ENCODE peak calls at places on chromosomes 4 and X, in eight cellular contexts. One of them, this sample, is unnamed.

GRCh38 chrX:114500622-114501021 is 83.3 kb upstream of the HTR2C start:
- DNase-seq in A549: no peak
- DNase-seq in bronchial epithelial cell: no peak
- DNase-seq in left ventricle myocardium inferior: no peak
- DNase-seq in GM10248: no peak
- DNase-seq in GM12864: no peak
- DNase-seq in PC-9: no peak
- DNase-seq in stomach: no peak
- DNase-seq in this sample: no peak

GRCh38 chr4:132614682-132615081 is 534.4 kb upstream of the PCDH10 start:
- DNase-seq in A549: no peak
- DNase-seq in stomach: no peak
- DNase-seq in GM10248: no peak
- DNase-seq in left ventricle myocardium inferior: no peak
- DNase-seq in PC-9: no peak
- DNase-seq in GM12864: no peak
- DNase-seq in bronchial epithelial cell: peak
- DNase-seq in this sample: no peak

GRCh38 chrX:50202539-50202938 is 1.7 kb upstream of the AKAP4 start:
- DNase-seq in GM12864: no peak
- DNase-seq in left ventricle myocardium inferior: no peak
- DNase-seq in bronchial epithelial cell: peak
- DNase-seq in A549: no peak
- DNase-seq in stomach: no peak
- DNase-seq in GM10248: no peak
- DNase-seq in PC-9: peak
- DNase-seq in this sample: no peak

GRCh38 chr4:53477038-53477565 is 99.7 kb downstream of the FIP1L1 start:
- DNase-seq in bronchial epithelial cell: peak
- DNase-seq in A549: no peak
- DNase-seq in stomach: no peak
- DNase-seq in PC-9: no peak
- DNase-seq in GM10248: no peak
- DNase-seq in left ventricle myocardium inferior: no peak
- DNase-seq in GM12864: no peak
- DNase-seq in this sample: no peak

GRCh38 chr4:16027114-16027513 is 56.7 kb downstream of the PROM1 start:
- DNase-seq in left ventricle myocardium inferior: no peak
- DNase-seq in GM12864: no peak
- DNase-seq in PC-9: no peak
- DNase-seq in GM10248: no peak
- DNase-seq in A549: no peak
- DNase-seq in stomach: no peak
- DNase-seq in bronchial epithelial cell: peak
- DNase-seq in this sample: no peak

GRCh38 chr4:24771241-24771640 is 24.1 kb upstream of the SOD3 start:
- DNase-seq in bronchial epithelial cell: no peak
- DNase-seq in A549: no peak
- DNase-seq in GM12864: no peak
- DNase-seq in left ventricle myocardium inferior: no peak
- DNase-seq in GM10248: no peak
- DNase-seq in stomach: no peak
- DNase-seq in PC-9: no peak
- DNase-seq in this sample: no peak

GRCh38 chrX:137483554-137483953 is 82.4 kb upstream of the ZIC3 start:
- DNase-seq in GM10248: no peak
- DNase-seq in A549: no peak
- DNase-seq in left ventricle myocardium inferior: no peak
- DNase-seq in PC-9: no peak
- DNase-seq in stomach: no peak
- DNase-seq in GM12864: no peak
- DNase-seq in bronchial epithelial cell: no peak
- DNase-seq in this sample: no peak

GRCh38 chr4:165879581-165879980 is 6.5 kb downstream of the TLL1 start:
- DNase-seq in GM10248: no peak
- DNase-seq in PC-9: no peak
- DNase-seq in stomach: no peak
- DNase-seq in GM12864: no peak
- DNase-seq in bronchial epithelial cell: no peak
- DNase-seq in left ventricle myocardium inferior: no peak
- DNase-seq in A549: no peak
- DNase-seq in this sample: no peak

GRCh38 chr4:57442241-57442640 is 332.1 kb upstream of the IGFBP7 start:
- DNase-seq in A549: no peak
- DNase-seq in PC-9: no peak
- DNase-seq in stomach: no peak
- DNase-seq in GM10248: no peak
- DNase-seq in left ventricle myocardium inferior: no peak
- DNase-seq in bronchial epithelial cell: no peak
- DNase-seq in GM12864: no peak
- DNase-seq in this sample: no peak

GRCh38 chrX:16920116-16920515 is 26.3 kb upstream of the REPS2 start:
- DNase-seq in stomach: no peak
- DNase-seq in GM10248: no peak
- DNase-seq in bronchial epithelial cell: no peak
- DNase-seq in PC-9: no peak
- DNase-seq in GM12864: no peak
- DNase-seq in A549: no peak
- DNase-seq in left ventricle myocardium inferior: no peak
- DNase-seq in this sample: no peak

GRCh38 chrX:130916636-130917422 is 13.8 kb upstream of the ENOX2 start:
- DNase-seq in GM12864: peak
- DNase-seq in PC-9: peak
- DNase-seq in bronchial epithelial cell: peak
- DNase-seq in stomach: peak
- DNase-seq in GM10248: peak
- DNase-seq in left ventricle myocardium inferior: peak
- DNase-seq in A549: peak
- DNase-seq in this sample: no peak

GRCh38 chr4:135418353-135418752 is 1216.8 kb upstream of the PABPC4L start:
- DNase-seq in left ventricle myocardium inferior: no peak
- DNase-seq in PC-9: no peak
- DNase-seq in GM10248: peak
- DNase-seq in stomach: no peak
- DNase-seq in A549: no peak
- DNase-seq in bronchial epithelial cell: peak
- DNase-seq in GM12864: no peak
- DNase-seq in this sample: no peak

GRCh38 chr4:169410839-169411770 is 140.3 kb upstream of the SH3RF1 start:
- DNase-seq in stomach: no peak
- DNase-seq in PC-9: no peak
- DNase-seq in left ventricle myocardium inferior: no peak
- DNase-seq in GM10248: peak
- DNase-seq in GM12864: peak
- DNase-seq in bronchial epithelial cell: peak
- DNase-seq in A549: no peak
- DNase-seq in this sample: no peak

GRCh38 chr4:148054275-148054674 is 322.4 kb downstream of the ARHGAP10 start:
- DNase-seq in stomach: no peak
- DNase-seq in GM10248: no peak
- DNase-seq in left ventricle myocardium inferior: no peak
- DNase-seq in A549: no peak
- DNase-seq in bronchial epithelial cell: peak
- DNase-seq in PC-9: peak
- DNase-seq in GM12864: no peak
- DNase-seq in this sample: peak

GRCh38 chr4:111512081-111512774 is 633.0 kb upstream of the FAM241A start:
- DNase-seq in stomach: no peak
- DNase-seq in GM10248: no peak
- DNase-seq in GM12864: no peak
- DNase-seq in left ventricle myocardium inferior: no peak
- DNase-seq in A549: peak
- DNase-seq in bronchial epithelial cell: peak
- DNase-seq in PC-9: no peak
- DNase-seq in this sample: peak

GRCh38 chr4:139876328-139876941 is 210.8 kb downstream of the MGST2 start:
- DNase-seq in PC-9: no peak
- DNase-seq in stomach: no peak
- DNase-seq in left ventricle myocardium inferior: no peak
- DNase-seq in GM12864: no peak
- DNase-seq in A549: no peak
- DNase-seq in GM10248: no peak
- DNase-seq in bronchial epithelial cell: peak
- DNase-seq in this sample: no peak

GRCh38 chrX:110941906-110942305 is 146.3 kb upstream of the CHRDL1 start:
- DNase-seq in PC-9: no peak
- DNase-seq in A549: no peak
- DNase-seq in bronchial epithelial cell: peak
- DNase-seq in stomach: no peak
- DNase-seq in GM12864: no peak
- DNase-seq in GM10248: no peak
- DNase-seq in left ventricle myocardium inferior: no peak
- DNase-seq in this sample: no peak

GRCh38 chr4:56656346-56656643 is 24.8 kb downstream of the HOPX start:
- DNase-seq in A549: no peak
- DNase-seq in GM12864: no peak
- DNase-seq in stomach: peak
- DNase-seq in PC-9: no peak
- DNase-seq in left ventricle myocardium inferior: peak
- DNase-seq in bronchial epithelial cell: no peak
- DNase-seq in GM10248: peak
- DNase-seq in this sample: no peak

GRCh38 chr4:15295421-15296162 is 132.2 kb upstream of the C1QTNF7 start:
- DNase-seq in PC-9: no peak
- DNase-seq in GM10248: no peak
- DNase-seq in A549: no peak
- DNase-seq in bronchial epithelial cell: no peak
- DNase-seq in left ventricle myocardium inferior: no peak
- DNase-seq in GM12864: no peak
- DNase-seq in stomach: no peak
- DNase-seq in this sample: no peak

GRCh38 chr4:173501592-173502150 is 28.4 kb downstream of the HAND2 start:
- DNase-seq in A549: no peak
- DNase-seq in stomach: no peak
- DNase-seq in GM10248: peak
- DNase-seq in PC-9: no peak
- DNase-seq in bronchial epithelial cell: no peak
- DNase-seq in GM12864: no peak
- DNase-seq in left ventricle myocardium inferior: no peak
- DNase-seq in this sample: no peak

GRCh38 chrX:154046262-154046771 is 26.6 kb upstream of the IRAK1 start:
- DNase-seq in GM10248: no peak
- DNase-seq in left ventricle myocardium inferior: peak
- DNase-seq in bronchial epithelial cell: peak
- DNase-seq in PC-9: no peak
- DNase-seq in stomach: no peak
- DNase-seq in GM12864: no peak
- DNase-seq in A549: peak
- DNase-seq in this sample: no peak

GRCh38 chr4:66275381-66276060 is 605.2 kb upstream of the EPHA5 start:
- DNase-seq in left ventricle myocardium inferior: no peak
- DNase-seq in bronchial epithelial cell: no peak
- DNase-seq in GM12864: no peak
- DNase-seq in A549: no peak
- DNase-seq in PC-9: no peak
- DNase-seq in GM10248: no peak
- DNase-seq in stomach: no peak
- DNase-seq in this sample: no peak

DNA sequence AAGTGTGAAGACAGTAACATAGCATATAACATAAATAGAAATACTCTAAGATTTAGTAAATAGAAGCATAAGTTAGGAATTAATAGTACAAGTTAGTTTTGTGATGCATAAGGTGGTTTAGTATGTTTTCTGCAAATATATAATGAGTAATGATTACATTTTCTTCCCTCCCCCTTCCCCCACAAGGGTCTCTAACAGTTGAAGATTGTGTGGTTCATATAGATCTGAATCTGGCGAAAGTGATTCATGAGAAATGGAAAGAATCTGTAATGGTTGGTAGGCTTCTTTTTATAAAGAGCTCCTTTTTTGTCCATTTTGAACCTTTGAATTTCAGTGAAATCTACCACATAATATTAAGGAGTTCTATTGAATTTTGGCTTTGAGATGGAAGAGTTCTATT is 66.3 kb downstream of the N4BP2 start:
- DNase-seq in GM12864: no peak
- DNase-seq in bronchial epithelial cell: no peak
- DNase-seq in PC-9: no peak
- DNase-seq in GM10248: no peak
- DNase-seq in A549: no peak
- DNase-seq in stomach: no peak
- DNase-seq in left ventricle myocardium inferior: no peak
- DNase-seq in this sample: no peak
- TF ChIP-seq CTCF in GM12864: no peak
- TF ChIP-seq CTCF in bronchial epithelial cell: no peak
- TF ChIP-seq CTCF in PC-9: no peak
- TF ChIP-seq CTCF in GM10248: no peak
- TF ChIP-seq CTCF in A549: no peak
- TF ChIP-seq CTCF in stomach: no peak
- TF ChIP-seq CTCF in left ventricle myocardium inferior: no peak
- TF ChIP-seq CTCF in this sample: no peak

GRCh38 chr4:13541720-13542576 is 2.4 kb downstream of the NKX3-2 start:
- DNase-seq in stomach: no peak
- DNase-seq in bronchial epithelial cell: peak
- DNase-seq in PC-9: no peak
- DNase-seq in GM10248: peak
- DNase-seq in left ventricle myocardium inferior: no peak
- DNase-seq in A549: no peak
- DNase-seq in GM12864: no peak
- DNase-seq in this sample: no peak
- TF ChIP-seq CTCF in stomach: no peak
- TF ChIP-seq CTCF in bronchial epithelial cell: peak
- TF ChIP-seq CTCF in PC-9: no peak
- TF ChIP-seq CTCF in GM10248: peak
- TF ChIP-seq CTCF in left ventricle myocardium inferior: peak
- TF ChIP-seq CTCF in A549: peak
- TF ChIP-seq CTCF in GM12864: peak
- TF ChIP-seq CTCF in this sample: peak

DNA sequence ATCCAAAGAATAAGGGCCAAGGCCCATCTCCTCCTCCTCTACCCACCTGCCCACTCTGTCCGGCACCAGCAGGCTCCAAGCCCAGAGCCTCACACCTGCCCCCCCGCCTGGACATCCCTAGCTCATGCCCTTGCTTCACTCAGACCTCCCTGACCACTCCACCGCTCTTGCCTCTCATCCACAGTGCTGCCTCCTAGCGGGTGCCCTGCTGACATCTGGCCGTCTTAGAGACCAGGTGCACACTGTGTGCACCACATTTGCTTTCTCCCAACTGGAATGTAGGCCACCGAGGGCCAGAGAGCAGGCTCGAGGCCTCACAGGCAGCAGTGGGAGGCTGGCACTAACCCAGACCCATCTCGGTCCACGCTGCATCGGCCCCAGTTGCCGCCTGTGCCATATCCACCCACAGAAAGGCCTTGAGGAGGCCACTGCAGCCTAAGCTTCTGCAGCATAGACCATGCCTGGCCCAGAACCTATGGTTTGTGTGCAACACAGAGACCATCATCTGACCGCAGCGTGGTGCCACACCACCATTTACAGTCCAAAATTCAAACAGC is 13.5 kb downstream of the LETM1 start:
- DNase-seq in GM12864: no peak
- DNase-seq in GM10248: no peak
- DNase-seq in PC-9: no peak
- DNase-seq in stomach: no peak
- DNase-seq in A549: no peak
- DNase-seq in left ventricle myocardium inferior: no peak
- DNase-seq in bronchial epithelial cell: no peak
- DNase-seq in this sample: no peak
- TF ChIP-seq CTCF in GM12864: no peak
- TF ChIP-seq CTCF in GM10248: no peak
- TF ChIP-seq CTCF in PC-9: no peak
- TF ChIP-seq CTCF in stomach: no peak
- TF ChIP-seq CTCF in A549: no peak
- TF ChIP-seq CTCF in left ventricle myocardium inferior: no peak
- TF ChIP-seq CTCF in bronchial epithelial cell: no peak
- TF ChIP-seq CTCF in this sample: peak

GRCh38 chrX:13307041-13307440 is 12.8 kb downstream of the ATXN3L start:
- DNase-seq in A549: no peak
- DNase-seq in GM12864: no peak
- DNase-seq in bronchial epithelial cell: no peak
- DNase-seq in stomach: no peak
- DNase-seq in PC-9: no peak
- DNase-seq in left ventricle myocardium inferior: no peak
- DNase-seq in GM10248: no peak
- DNase-seq in this sample: no peak
- TF ChIP-seq CTCF in A549: no peak
- TF ChIP-seq CTCF in GM12864: no peak
- TF ChIP-seq CTCF in bronchial epithelial cell: no peak
- TF ChIP-seq CTCF in stomach: no peak
- TF ChIP-seq CTCF in PC-9: no peak
- TF ChIP-seq CTCF in left ventricle myocardium inferior: no peak
- TF ChIP-seq CTCF in GM10248: no peak
- TF ChIP-seq CTCF in this sample: no peak